ENCODE peak calls at places on chromosome 6, in seven cellular contexts. D is endodermal cell, H is cardiac fibroblast, O is heart right ventricle, N is GM10248, Y is pancreas, C is SK-N-SH. Z is an unnamed sample.

GRCh38 chr6:16450285-16450684 is 211.9 kb downstream of the GMPR start:
- DNase-seq in O (no peak), D (no peak), H (peak), N (no peak), C (no peak), Y (no peak), Z (no peak)

GRCh38 chr6:4610256-4610655 is 165.9 kb upstream of the CDYL start:
- DNase-seq in O (peak), N (no peak), C (no peak), H (peak), Y (no peak), D (no peak), Z (no peak)

GRCh38 chr6:135475292-135475886 is 22.2 kb downstream of the AHI1 start:
- DNase-seq in D (peak), C (peak), N (no peak), H (no peak), Y (no peak), O (no peak), Z (no peak)

GRCh38 chr6:170067923-170068360 is 222.9 kb downstream of the DLL1 start:
- DNase-seq in O (no peak), C (no peak), N (no peak), H (no peak), D (peak), Y (peak), Z (peak)

GRCh38 chr6:6851059-6851658 is 256.6 kb upstream of the RREB1 start:
- DNase-seq in N (no peak), C (no peak), O (peak), H (peak), Y (peak), D (no peak), Z (no peak)

GRCh38 chr6:25315194-25315593 is 36.0 kb downstream of the CARMIL1 start:
- DNase-seq in H (no peak), C (no peak), N (no peak), Y (no peak), O (no peak), D (peak), Z (no peak)

GRCh38 chr6:20811112-20811746 is 277.0 kb downstream of the CDKAL1 start:
- DNase-seq in C (no peak), H (peak), O (peak), D (peak), N (no peak), Y (peak), Z (no peak)

GRCh38 chr6:108156180-108156937 is 9.5 kb upstream of the NR2E1 start:
- DNase-seq in D (no peak), C (no peak), N (no peak), Y (no peak), H (no peak), O (no peak), Z (no peak)

GRCh38 chr6:137830562-137830961 is 36.5 kb upstream of the TNFAIP3 start:
- DNase-seq in O (no peak), Y (no peak), H (no peak), C (no peak), N (no peak), D (no peak), Z (no peak)

GRCh38 chr6:132907915-132908314 is 93.5 kb downstream of the RPS12 start:
- DNase-seq in C (no peak), D (no peak), H (peak), Y (no peak), O (no peak), N (no peak), Z (no peak)

GRCh38 chr6:131368077-131368911 is 204.7 kb upstream of the ARG1 start:
- DNase-seq in Y (peak), D (peak), C (no peak), N (peak), H (peak), O (peak), Z (no peak)

GRCh38 chr6:12160350-12160749 is 129.8 kb upstream of the EDN1 start:
- DNase-seq in H (peak), D (no peak), C (no peak), Y (no peak), N (no peak), O (no peak), Z (no peak)

GRCh38 chr6:40378725-40379074 is 208.5 kb downstream of the LRFN2 start:
- DNase-seq in D (peak), C (no peak), H (no peak), N (no peak), O (no peak), Y (no peak), Z (peak)

GRCh38 chr6:158039571-158040050 is 57.9 kb downstream of the SYNJ2 start:
- DNase-seq in Y (no peak), N (no peak), C (no peak), D (no peak), O (no peak), H (peak), Z (no peak)

GRCh38 chr6:132789398-132789780 is 9.0 kb downstream of the SLC18B1 start:
- DNase-seq in D (no peak), C (no peak), N (no peak), O (no peak), H (no peak), Y (no peak), Z (no peak)

GRCh38 chr6:21942910-21943309 is 349.4 kb downstream of the SOX4 start:
- DNase-seq in H (peak), N (no peak), D (no peak), Y (no peak), C (no peak), O (no peak), Z (no peak)

GRCh38 chr6:53192590-53193232 is 44.1 kb upstream of the GCM1 start:
- DNase-seq in C (no peak), O (peak), Y (no peak), N (no peak), D (peak), H (no peak), Z (no peak)

GRCh38 chr6:91117550-91117949 is 530.7 kb upstream of the MAP3K7 start:
- DNase-seq in O (no peak), N (no peak), Y (no peak), H (no peak), C (no peak), D (no peak), Z (no peak)

GRCh38 chr6:31094389-31094881 is 17.9 kb downstream of the C6orf15 start:
- DNase-seq in O (no peak), H (no peak), C (no peak), N (no peak), D (peak), Y (no peak), Z (no peak)

GRCh38 chr6:112357801-112358200 is 10.7 kb downstream of the RFPL4B start:
- DNase-seq in H (peak), N (no peak), Y (no peak), C (no peak), D (no peak), O (no peak), Z (no peak)

GRCh38 chr6:161254126-161254753 is 19.6 kb downstream of the AGPAT4 start:
- DNase-seq in H (peak), Y (no peak), O (no peak), D (no peak), N (no peak), C (no peak), Z (no peak)

GRCh38 chr6:133132092-133132491 is 109.1 kb upstream of the EYA4 start:
- DNase-seq in H (no peak), N (no peak), D (no peak), Y (no peak), C (peak), O (no peak), Z (no peak)

GRCh38 chr6:30926644-30927043 is 5.3 kb downstream of the SFTA2 start:
- DNase-seq in C (no peak), Y (peak), N (no peak), O (no peak), D (no peak), H (peak), Z (no peak)

GRCh38 chr6:151445482-151445881 is 6.4 kb downstream of the RMND1 start:
- DNase-seq in D (no peak), H (peak), C (no peak), Y (no peak), N (no peak), O (no peak), Z (no peak)

GRCh38 chr6:142757827-142758226 is 187.1 kb downstream of the HIVEP2 start:
- DNase-seq in C (no peak), D (no peak), O (no peak), Y (no peak), H (no peak), N (no peak), Z (no peak)

GRCh38 chr6:166778776-166779175 is 151.7 kb upstream of the RPS6KA2 start:
- DNase-seq in D (no peak), Y (peak), C (no peak), N (no peak), H (no peak), O (no peak), Z (peak)

GRCh38 chr6:136607932-136608772 is 57.9 kb upstream of the MAP7 start:
- DNase-seq in H (peak), Y (peak), D (peak), C (peak), O (peak), N (peak), Z (no peak)

GRCh38 chr6:31180500-31180899 is 10.0 kb upstream of the POU5F1 start:
- DNase-seq in C (peak), H (peak), Y (peak), N (peak), D (peak), O (peak), Z (no peak)

GRCh38 chr6:217048-217659 is 75.1 kb upstream of the DUSP22 start:
- DNase-seq in H (no peak), Y (no peak), D (peak), N (no peak), C (peak), O (no peak), Z (no peak)

GRCh38 chr6:117449549-117450439 is 24.1 kb upstream of the ROS1 start:
- DNase-seq in Y (peak), N (peak), O (peak), D (peak), C (peak), H (peak), Z (no peak)

GRCh38 chr6:33276581-33276863 is 401 bp upstream of the B3GALT4 start:
- DNase-seq in N (no peak), H (no peak), O (no peak), D (no peak), Y (no peak), C (no peak), Z (no peak)

DNA sequence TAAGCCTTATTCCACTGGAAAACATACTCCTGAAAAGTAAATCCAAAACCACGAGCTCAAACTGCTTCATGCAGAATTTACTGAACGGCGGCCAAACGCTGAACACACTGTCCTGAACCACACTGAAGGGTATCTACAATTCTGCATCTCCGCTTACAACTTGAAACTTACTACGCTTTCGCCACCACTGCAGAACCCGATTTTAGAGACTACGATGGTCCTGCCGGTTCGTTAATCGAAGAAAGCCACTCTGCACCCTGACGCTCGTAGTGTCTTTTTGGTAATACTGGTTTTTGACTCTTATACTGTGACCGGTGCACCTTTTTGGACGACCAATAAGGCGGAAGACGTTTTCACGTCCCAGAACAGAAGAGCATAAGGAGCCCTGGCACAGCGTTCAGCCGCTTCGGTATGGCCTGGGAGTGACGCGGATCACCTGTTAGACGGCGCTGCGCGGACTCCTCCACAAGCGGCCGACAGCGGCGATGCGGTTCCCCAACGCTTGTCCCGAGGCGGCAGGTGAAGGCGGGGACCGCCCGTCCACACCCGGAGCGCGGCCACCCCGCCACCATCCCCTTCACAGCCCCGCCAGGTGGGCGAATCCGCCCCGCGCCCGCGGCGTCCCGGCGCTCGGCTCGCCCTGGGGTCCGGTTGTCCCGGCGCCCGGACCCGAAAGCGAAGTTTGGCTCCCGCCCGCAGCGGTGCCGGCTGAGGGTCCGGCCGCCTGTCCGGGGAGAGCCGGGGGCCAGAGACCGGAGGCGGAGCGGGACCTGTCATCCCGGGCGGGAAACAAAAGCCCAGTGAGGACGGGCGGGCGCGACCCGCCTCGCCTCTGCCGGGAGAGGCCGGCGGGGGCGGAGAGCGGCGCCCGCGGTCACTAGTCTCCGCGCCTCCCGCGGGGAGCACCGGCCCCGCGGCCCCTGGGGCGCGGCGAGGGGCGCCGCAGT is 784 bp downstream of the FKBP5 start:
- DNase-seq in C (peak), N (peak), H (peak), D (peak), O (peak), Y (peak), Z (no peak)
- TF ChIP-seq CTCF in C (no peak), N (no peak), H (no peak), D (no peak), O (no peak), Y (no peak), Z (no peak)

GRCh38 chr6:2596222-2596621 is 154.5 kb downstream of the MYLK4 start:
- DNase-seq in O (no peak), D (peak), H (no peak), N (no peak), C (peak), Y (no peak), Z (no peak)
- TF ChIP-seq CTCF in O (peak), D (peak), H (no peak), N (peak), C (peak), Y (no peak), Z (peak)

GRCh38 chr6:56758553-56758952 is 115.9 kb upstream of the DST start:
- DNase-seq in D (no peak), C (no peak), O (no peak), H (no peak), Y (no peak), N (no peak), Z (no peak)
- TF ChIP-seq CTCF in D (no peak), C (no peak), O (no peak), H (no peak), Y (no peak), N (no peak), Z (no peak)

DNA sequence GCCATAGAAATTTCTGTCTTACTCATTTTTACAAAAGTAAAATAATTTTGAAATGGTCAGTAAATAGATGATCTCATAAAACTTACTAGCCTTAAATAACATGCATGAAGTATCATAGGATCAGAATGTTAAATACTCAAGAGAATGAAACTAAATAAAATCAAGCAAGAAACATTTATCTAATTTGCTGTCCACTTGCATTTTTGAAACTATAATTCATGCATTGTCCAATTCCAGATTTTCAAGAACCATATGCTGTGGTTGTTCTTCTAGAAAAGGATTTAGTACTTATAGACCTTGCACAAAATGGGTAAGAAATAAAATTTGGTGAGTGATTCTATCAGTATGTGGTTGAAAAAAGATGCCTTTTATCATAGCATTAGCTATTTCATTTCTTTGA is 107.0 kb downstream of the STXBP5 start:
- DNase-seq in Y (no peak), O (no peak), C (no peak), N (no peak), D (no peak), H (peak), Z (no peak)
- TF ChIP-seq CTCF in Y (no peak), O (no peak), C (no peak), N (no peak), D (no peak), H (no peak), Z (no peak)

DNA sequence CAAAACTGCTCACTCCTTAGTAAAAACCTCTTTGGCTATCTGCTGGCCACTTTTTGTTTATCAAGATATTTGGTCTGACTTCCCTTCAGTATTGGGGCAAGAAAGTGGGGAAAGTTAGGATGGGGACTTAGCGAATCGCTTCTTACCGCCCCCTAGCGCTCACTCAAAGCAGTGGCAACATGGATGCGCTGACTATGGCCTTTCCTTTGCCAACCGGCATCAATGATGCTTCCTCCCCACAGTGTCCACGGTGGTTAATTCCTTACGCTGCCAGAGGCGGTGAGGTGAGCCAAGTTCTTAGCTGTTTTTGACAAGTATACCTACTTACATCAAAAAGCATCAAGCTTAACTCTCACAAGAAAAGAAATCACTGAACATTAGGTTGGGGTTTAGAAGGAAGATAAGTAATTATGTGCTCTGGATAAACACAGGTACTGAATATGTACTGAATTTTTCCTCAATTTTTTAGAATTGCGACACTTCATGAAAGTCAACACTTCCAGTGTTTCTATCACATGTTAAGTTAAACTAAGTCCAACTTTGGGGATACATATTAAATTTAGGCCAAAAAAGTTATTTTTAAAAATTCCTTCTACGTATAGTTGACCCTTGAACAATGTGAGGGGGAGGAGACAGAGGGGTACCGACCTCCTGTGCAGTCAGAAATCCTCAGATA is 86.7 kb downstream of the GMDS start:
- DNase-seq in D (peak), H (peak), N (no peak), C (no peak), Y (no peak), O (no peak), Z (no peak)
- TF ChIP-seq CTCF in D (peak), H (peak), N (no peak), C (peak), Y (no peak), O (peak), Z (peak)

GRCh38 chr6:94636780-94637385 is 940.5 kb upstream of the MANEA start:
- DNase-seq in Y (no peak), C (peak), H (no peak), D (peak), N (no peak), O (no peak), Z (no peak)
- TF ChIP-seq CTCF in Y (no peak), C (peak), H (no peak), D (peak), N (peak), O (no peak), Z (peak)

GRCh38 chr6:113907107-113907506 is 50.0 kb downstream of the MARCKS start:
- DNase-seq in C (no peak), Y (no peak), N (no peak), O (no peak), H (peak), D (no peak), Z (no peak)
- TF ChIP-seq CTCF in C (no peak), Y (no peak), N (no peak), O (peak), H (peak), D (no peak), Z (no peak)

Z was measured in osteocyte.